ENCODE peak calls at places on chromosomes 7 and 10, in four cellular contexts. X is K562, Y is GM12878, A is H1. V is an unnamed sample.

GRCh38 chr10:80608706-80609105 is 71.0 kb downstream of the SH2D4B start:
- DNase-seq in X (no peak), Y (no peak), A (no peak), V (no peak)

GRCh38 chr7:24721378-24722030 is 35.8 kb downstream of the GSDME start:
- DNase-seq in X (no peak), Y (no peak), A (peak; percentile 45), V (no peak)

GRCh38 chr10:82982110-82982608 is 1107.2 kb downstream of the NRG3 start:
- DNase-seq in X (no peak), Y (no peak), A (no peak), V (no peak)

GRCh38 chr10:6089334-6090219 is 743 bp downstream of the RBM17 start:
- DNase-seq in X (peak; percentile 34), Y (no peak), A (peak; percentile 60), V (no peak)

GRCh38 chr10:19719320-19719719 is 96.9 kb upstream of the PLXDC2 start:
- DNase-seq in X (no peak), Y (no peak), A (no peak), V (no peak)

GRCh38 chr10:12259988-12260387 is 64.0 kb downstream of the CDC123 start:
- DNase-seq in X (no peak), Y (no peak), A (no peak), V (no peak)

GRCh38 chr10:17092986-17093803 is 36.4 kb downstream of the CUBN start:
- DNase-seq in X (no peak), Y (no peak), A (no peak), V (no peak)

GRCh38 chr7:135259702-135260101 is 26.1 kb downstream of the STRA8 start:
- DNase-seq in X (no peak), Y (no peak), A (no peak), V (no peak)

GRCh38 chr10:77513783-77514331 is 123.8 kb downstream of the KCNMA1 start:
- DNase-seq in X (no peak), Y (no peak), A (no peak), V (peak; percentile 74)

GRCh38 chr10:97514344-97514743 is 15.6 kb downstream of the UBTD1 start:
- DNase-seq in X (peak; percentile 20), Y (no peak), A (peak; percentile 40), V (no peak)

GRCh38 chr10:48495282-48496045 is 109.4 kb downstream of the ARHGAP22 start:
- DNase-seq in X (no peak), Y (no peak), A (peak; percentile 31), V (no peak)

GRCh38 chr7:128954150-128954549 is 16.4 kb downstream of the IRF5 start:
- DNase-seq in X (no peak), Y (no peak), A (no peak), V (no peak)

GRCh38 chr10:46019170-46019528 is 11.3 kb downstream of the NCOA4 start:
- DNase-seq in X (no peak), Y (no peak), A (no peak), V (no peak)

GRCh38 chr7:142860968-142861367 is 6.1 kb downstream of the EPHB6 start:
- DNase-seq in X (no peak), Y (no peak), A (no peak), V (no peak)

GRCh38 chr7:64999165-65000004 is 7.1 kb downstream of the ERV3-1 start:
- DNase-seq in X (peak; percentile 96), Y (peak; percentile 19), A (no peak), V (no peak)

GRCh38 chr7:3089493-3089892 is 45.8 kb upstream of the CARD11 start:
- DNase-seq in X (peak; percentile 20), Y (no peak), A (peak; percentile 73), V (no peak)

GRCh38 chr7:108406474-108406873 is 49.8 kb downstream of the NRCAM start:
- DNase-seq in X (no peak), Y (no peak), A (no peak), V (no peak)

GRCh38 chr10:94403034-94403822 is 887 bp downstream of the TBC1D12 start:
- DNase-seq in X (peak; percentile 54), Y (peak; percentile 47), A (peak; percentile 75), V (peak; percentile 52)

GRCh38 chr7:108089381-108089780 is 40.8 kb downstream of the LAMB4 start:
- DNase-seq in X (peak; percentile 53), Y (no peak), A (no peak), V (no peak)

GRCh38 chr7:35647171-35647574 is 47.8 kb downstream of the HERPUD2 start:
- DNase-seq in X (peak; percentile 75), Y (no peak), A (no peak), V (no peak)

GRCh38 chr10:21314234-21314633 is 211.2 kb downstream of the SKIDA1 start:
- DNase-seq in X (no peak), Y (no peak), A (no peak), V (no peak)

GRCh38 chr10:81021428-81022129 is 483.9 kb downstream of the SH2D4B start:
- DNase-seq in X (no peak), Y (no peak), A (no peak), V (no peak)

DNA sequence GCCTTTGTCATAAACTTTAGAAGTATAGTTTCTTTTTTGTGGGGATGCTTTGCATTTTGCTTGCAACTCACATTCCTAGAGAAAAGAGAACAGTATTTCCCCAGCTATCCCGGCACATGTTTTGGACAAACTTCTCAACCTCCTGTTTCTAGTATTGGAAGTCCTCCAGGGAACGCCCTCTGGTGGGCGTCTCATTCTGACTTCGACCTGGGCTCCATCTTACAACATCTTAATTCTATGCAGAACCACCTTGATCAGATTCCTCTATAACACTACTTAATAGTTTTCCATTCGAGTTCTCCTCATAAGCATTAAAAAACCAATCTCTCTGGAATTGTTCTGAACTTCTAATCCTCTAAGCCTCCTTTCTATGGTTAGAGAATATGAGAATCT is 139.5 kb upstream of the FZD8 start:
- DNase-seq in X (peak; percentile 47), Y (no peak), A (peak; percentile 58), V (no peak)
- TF ChIP-seq EGR1 in X (no peak), Y (no peak), A (no peak), V (no peak)

GRCh38 chr7:114650491-114650890 is 235.9 kb downstream of the FOXP2 start:
- DNase-seq in X (no peak), Y (no peak), A (no peak), V (no peak)

GRCh38 chr7:114649689-114650088 is 235.1 kb downstream of the FOXP2 start:
- DNase-seq in X (no peak), Y (no peak), A (no peak), V (no peak)

GRCh38 chr7:114653391-114654088 is 238.9 kb downstream of the FOXP2 start:
- DNase-seq in X (no peak), Y (no peak), A (no peak), V (no peak)

GRCh38 chr7:114648680-114649079 is 234.1 kb downstream of the FOXP2 start:
- DNase-seq in X (no peak), Y (no peak), A (no peak), V (no peak)

GRCh38 chr7:114652041-114652440 is 237.4 kb downstream of the FOXP2 start:
- DNase-seq in X (no peak), Y (no peak), A (no peak), V (no peak)
- TF ChIP-seq EGR1 in X (no peak), Y (no peak), A (no peak), V (no peak)

DNA sequence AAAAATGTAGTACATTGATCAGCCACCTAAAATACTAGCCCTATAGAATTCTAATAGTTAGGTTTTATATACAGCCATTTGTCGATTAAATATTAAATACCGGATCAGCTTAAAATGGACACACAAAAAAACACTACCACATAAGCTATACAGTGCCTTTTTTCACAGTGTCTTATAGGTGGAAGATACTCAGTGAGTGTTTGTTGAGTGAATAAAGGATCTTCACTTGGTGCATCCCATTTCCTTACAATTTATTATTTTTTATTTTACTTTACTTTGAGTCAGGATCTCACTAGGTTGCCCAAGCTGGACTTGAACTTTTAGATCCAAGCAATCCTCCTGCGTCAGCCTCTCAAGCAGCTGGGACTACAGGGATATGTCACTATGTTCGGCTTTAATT is 335.4 kb upstream of the KAT6B start:
- DNase-seq in X (no peak), Y (no peak), A (no peak), V (no peak)
- TF ChIP-seq EGR1 in X (no peak), Y (no peak), A (no peak), V (no peak)

DNA sequence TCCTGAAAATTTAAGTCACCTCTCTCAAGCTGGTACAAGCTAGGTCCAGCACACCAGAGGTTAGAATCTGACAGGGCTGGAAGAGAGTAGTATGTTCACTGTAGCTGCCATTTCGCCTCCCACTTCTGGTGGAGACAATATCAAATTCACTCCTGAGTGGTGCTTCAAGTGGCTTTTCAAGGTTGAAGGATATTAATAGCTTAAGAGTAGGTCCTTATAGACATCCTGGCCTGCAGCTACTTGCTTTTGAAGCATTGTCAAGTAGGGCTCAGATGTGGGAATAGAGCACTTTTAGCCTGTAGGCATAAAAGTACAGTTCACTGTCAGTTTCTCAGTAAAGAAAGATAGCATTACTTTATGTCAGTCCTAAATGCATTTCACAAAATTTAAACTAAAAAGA is 270.5 kb upstream of the PLPP4 start:
- DNase-seq in X (no peak), Y (no peak), A (no peak), V (no peak)
- TF ChIP-seq EGR1 in X (no peak), Y (no peak), A (no peak), V (no peak)

GRCh38 chr7:131122394-131122793 is 205.3 kb upstream of the MKLN1 start:
- DNase-seq in X (no peak), Y (no peak), A (no peak), V (no peak)
- TF ChIP-seq EGR1 in X (no peak), Y (no peak), A (no peak), V (no peak)

V was measured in HCT116.